ENCODE peak calls at places on chromosomes 1 and 21, in nine cellular contexts. O is thoracic aorta; M is fibroblast of the conjunctiva; N is stimulated activated CD4-positive, alpha-beta T cell treated with anti-CD3 and anti-CD28 coated beads, Interleukin-12 subunit alpha, Interleukin-12 subunit beta, amount 100 ng/mL, for 48 hours; F is ELF-1; T is body of pancreas; D is activated CD8-positive, alpha-beta T cell treated with anti-CD3 and anti-CD28 coated beads for 36 hours; K is kidney tubule cell; C is OCI-LY7. R is an unnamed sample.

GRCh38 chr1:204454476-204454875 is 40.1 kb downstream of the PIK3C2B start:
- DNase-seq in O (no peak), M (no peak), N (no peak), F (peak), T (no peak), D (no peak), K (no peak), C (no peak), R (no peak)

GRCh38 chr1:35633526-35633925 is 7.8 kb downstream of the PSMB2 start:
- DNase-seq in O (no peak), M (no peak), N (no peak), F (no peak), T (no peak), D (no peak), K (no peak), C (no peak), R (no peak)

GRCh38 chr1:154170547-154171221 is 15.8 kb upstream of the NUP210L start:
- DNase-seq in O (no peak), M (no peak), N (peak), F (no peak), T (no peak), D (peak), K (peak), C (no peak), R (peak)

GRCh38 chr1:115665746-115666145 is 24.0 kb downstream of the VANGL1 start:
- DNase-seq in O (no peak), M (no peak), N (no peak), F (no peak), T (peak), D (no peak), K (no peak), C (no peak), R (no peak)

GRCh38 chr21:17513214-17514123 is 626 bp downstream of the CXADR start:
- DNase-seq in O (no peak), M (no peak), N (no peak), F (peak), T (peak), D (peak), K (peak), C (peak), R (peak)

GRCh38 chr1:119683893-119684292 is 27.8 kb upstream of the PHGDH start:
- DNase-seq in O (no peak), M (no peak), N (no peak), F (no peak), T (no peak), D (no peak), K (no peak), C (no peak), R (no peak)

GRCh38 chr1:3061566-3061965 is 7.4 kb upstream of the PRDM16 start:
- DNase-seq in O (no peak), M (no peak), N (no peak), F (no peak), T (no peak), D (no peak), K (no peak), C (no peak), R (no peak)

GRCh38 chr21:33688343-33688742 is 46.0 kb downstream of the ITSN1 start:
- DNase-seq in O (no peak), M (no peak), N (no peak), F (no peak), T (no peak), D (no peak), K (no peak), C (no peak), R (no peak)

GRCh38 chr1:30035522-30036228 is 687.7 kb downstream of the MATN1 start:
- DNase-seq in O (no peak), M (no peak), N (no peak), F (no peak), T (no peak), D (no peak), K (no peak), C (no peak), R (no peak)

GRCh38 chr1:212485895-212486590 is 53.3 kb downstream of the NENF start:
- DNase-seq in O (peak), M (peak), N (no peak), F (peak), T (peak), D (no peak), K (peak), C (no peak), R (peak)